ENCODE peak calls at places on chromosomes 12 and 14, in seven cellular contexts. N is lung; Z is HAP-1; T is psoas muscle; Q is ovary; G is stomach; D is CD4-positive, CD25-positive, alpha-beta regulatory T cell. R is an unnamed sample.

GRCh38 chr12:65941388-65941787 is 117.1 kb downstream of the HMGA2 start:
- DNase-seq in D (no peak), T (no peak), Q (no peak), Z (no peak), G (no peak), N (no peak), R (no peak)

GRCh38 chr12:122126713-122127597 is 47.1 kb downstream of the IL31 start:
- DNase-seq in Z (no peak), N (no peak), D (no peak), T (no peak), Q (no peak), G (peak; percentile 40), R (no peak)

GRCh38 chr12:27101290-27101689 is 18.9 kb upstream of the C12orf71 start:
- DNase-seq in G (no peak), D (no peak), T (no peak), N (no peak), Q (no peak), Z (no peak), R (no peak)

GRCh38 chr14:92902726-92903125 is 20.2 kb upstream of the CHGA start:
- DNase-seq in N (no peak), D (no peak), G (no peak), T (no peak), Q (no peak), Z (no peak), R (no peak)

GRCh38 chr12:94818970-94819369 is 168.6 kb upstream of the TMCC3 start:
- DNase-seq in N (no peak), T (no peak), Q (no peak), G (no peak), Z (no peak), D (no peak), R (no peak)

GRCh38 chr12:26239508-26240328 is 44.3 kb downstream of the SSPN start:
- DNase-seq in G (no peak), N (no peak), Z (no peak), T (peak; percentile 84), D (no peak), Q (peak; percentile 84), R (no peak)

GRCh38 chr12:57103856-57104255 is 7.3 kb downstream of the STAT6 start:
- DNase-seq in Z (no peak), Q (no peak), T (no peak), G (no peak), N (no peak), D (no peak), R (no peak)

GRCh38 chr12:9039397-9039977 is 50.1 kb downstream of the KLRG1 start:
- DNase-seq in N (no peak), Q (no peak), D (peak; percentile 69), T (no peak), Z (peak; percentile 18), G (no peak), R (peak; percentile 55)

GRCh38 chr12:39931231-39931630 is 174.7 kb downstream of the SLC2A13 start:
- DNase-seq in T (no peak), G (no peak), N (no peak), D (no peak), Z (no peak), Q (no peak), R (no peak)

GRCh38 chr14:100530270-100531072 is 56.7 kb downstream of the BEGAIN start:
- DNase-seq in Q (no peak), Z (no peak), T (no peak), D (no peak), G (no peak), N (peak; percentile 28), R (no peak)

GRCh38 chr14:104924421-104925213 is at the start of gene PLD4:
- DNase-seq in G (no peak), D (no peak), T (no peak), N (no peak), Q (no peak), Z (no peak), R (no peak)

GRCh38 chr14:66677780-66678179 is 169.8 kb downstream of the GPHN start:
- DNase-seq in Q (no peak), T (no peak), G (no peak), N (no peak), Z (no peak), D (no peak), R (no peak)

GRCh38 chr12:65637774-65638173 is 186.5 kb upstream of the HMGA2 start:
- DNase-seq in N (no peak), T (no peak), Z (no peak), G (no peak), D (no peak), Q (no peak), R (no peak)

GRCh38 chr12:31120392-31121008 is 46.8 kb downstream of the DDX11 start:
- DNase-seq in Z (no peak), N (no peak), T (no peak), G (no peak), D (no peak), Q (no peak), R (no peak)

GRCh38 chr14:50812856-50813543 is 18.0 kb downstream of the NIN start:
- DNase-seq in T (no peak), Q (no peak), D (no peak), N (no peak), Z (peak; percentile 75), G (no peak), R (no peak)

GRCh38 chr12:30026621-30027234 is 243.0 kb upstream of the TMTC1 start:
- DNase-seq in D (no peak), T (no peak), Q (no peak), G (no peak), N (no peak), Z (no peak), R (no peak)

GRCh38 chr12:79300199-79300568 is 390.6 kb downstream of the PAWR start:
- DNase-seq in G (no peak), Q (no peak), T (no peak), N (no peak), D (no peak), Z (no peak), R (peak; percentile 66)

GRCh38 chr14:100904307-100905019 is 941 bp upstream of the RTL1 start:
- DNase-seq in Q (peak; percentile 48), N (peak; percentile 16), T (no peak), Z (peak; percentile 61), D (no peak), G (no peak), R (peak; percentile 35)

GRCh38 chr12:116922194-116922897 is 11.6 kb downstream of the FBXW8 start:
- DNase-seq in N (no peak), G (no peak), T (no peak), D (peak; percentile 21), Q (no peak), Z (no peak), R (no peak)

GRCh38 chr12:132430838-132431826 is 58.8 kb upstream of the FBRSL1 start:
- DNase-seq in Z (no peak), T (no peak), Q (no peak), D (no peak), N (no peak), G (no peak), R (peak; percentile 71)

GRCh38 chr12:96219700-96220206 is 25.6 kb downstream of the ELK3 start:
- DNase-seq in D (no peak), Z (no peak), G (no peak), Q (no peak), T (no peak), N (peak; percentile 87), R (peak; percentile 24)

GRCh38 chr12:39946361-39946948 is 159.4 kb downstream of the SLC2A13 start:
- DNase-seq in D (no peak), G (no peak), N (no peak), T (no peak), Z (peak; percentile 14), Q (no peak), R (no peak)

GRCh38 chr12:47798481-47798948 is 21.2 kb downstream of the HDAC7 start:
- DNase-seq in N (no peak), Z (no peak), T (no peak), Q (no peak), D (no peak), G (no peak), R (no peak)
- H3K36me3 ChIP-seq in N (peaks cover 52% of the 10 kb centered on the region), Z (peaks cover 11% of the 10 kb centered on the region), T (no peaks in the 10 kb centered on the region), Q (no peaks in the 10 kb centered on the region), D (peaks cover 57% of the 10 kb centered on the region), G (peaks cover 74% of the 10 kb centered on the region), R (peaks cover 5% of the 10 kb centered on the region)

GRCh38 chr14:73774244-73774575 is 60.0 kb upstream of the PNMA1 start:
- DNase-seq in Q (no peak), T (no peak), D (no peak), G (no peak), Z (no peak), N (no peak), R (no peak)

GRCh38 chr14:73775339-73776193 is 61.4 kb upstream of the PNMA1 start:
- DNase-seq in G (no peak), Z (no peak), D (no peak), N (no peak), T (no peak), Q (no peak), R (no peak)

GRCh38 chr14:73771848-73772705 is 57.9 kb upstream of the PNMA1 start:
- DNase-seq in N (no peak), Z (no peak), D (peak; percentile 57), G (peak; percentile 86), Q (peak; percentile 85), T (peak; percentile 50), R (peak; percentile 91)

GRCh38 chr14:73774671-73775070 is 60.5 kb upstream of the PNMA1 start:
- DNase-seq in G (no peak), T (no peak), Q (no peak), N (no peak), Z (no peak), D (no peak), R (no peak)

GRCh38 chr14:73773441-73774243 is 59.5 kb upstream of the PNMA1 start:
- DNase-seq in G (no peak), Z (no peak), Q (no peak), T (no peak), N (no peak), D (no peak), R (no peak)
- H3K4me1 ChIP-seq in G (peaks cover 65% of the 10 kb centered on the region), Z (no peaks in the 10 kb centered on the region), Q (peaks cover 38% of the 10 kb centered on the region), T (peaks cover 77% of the 10 kb centered on the region), N (peaks cover 24% of the 10 kb centered on the region), D (peaks cover 65% of the 10 kb centered on the region), R (peaks cover 30% of the 10 kb centered on the region)

DNA sequence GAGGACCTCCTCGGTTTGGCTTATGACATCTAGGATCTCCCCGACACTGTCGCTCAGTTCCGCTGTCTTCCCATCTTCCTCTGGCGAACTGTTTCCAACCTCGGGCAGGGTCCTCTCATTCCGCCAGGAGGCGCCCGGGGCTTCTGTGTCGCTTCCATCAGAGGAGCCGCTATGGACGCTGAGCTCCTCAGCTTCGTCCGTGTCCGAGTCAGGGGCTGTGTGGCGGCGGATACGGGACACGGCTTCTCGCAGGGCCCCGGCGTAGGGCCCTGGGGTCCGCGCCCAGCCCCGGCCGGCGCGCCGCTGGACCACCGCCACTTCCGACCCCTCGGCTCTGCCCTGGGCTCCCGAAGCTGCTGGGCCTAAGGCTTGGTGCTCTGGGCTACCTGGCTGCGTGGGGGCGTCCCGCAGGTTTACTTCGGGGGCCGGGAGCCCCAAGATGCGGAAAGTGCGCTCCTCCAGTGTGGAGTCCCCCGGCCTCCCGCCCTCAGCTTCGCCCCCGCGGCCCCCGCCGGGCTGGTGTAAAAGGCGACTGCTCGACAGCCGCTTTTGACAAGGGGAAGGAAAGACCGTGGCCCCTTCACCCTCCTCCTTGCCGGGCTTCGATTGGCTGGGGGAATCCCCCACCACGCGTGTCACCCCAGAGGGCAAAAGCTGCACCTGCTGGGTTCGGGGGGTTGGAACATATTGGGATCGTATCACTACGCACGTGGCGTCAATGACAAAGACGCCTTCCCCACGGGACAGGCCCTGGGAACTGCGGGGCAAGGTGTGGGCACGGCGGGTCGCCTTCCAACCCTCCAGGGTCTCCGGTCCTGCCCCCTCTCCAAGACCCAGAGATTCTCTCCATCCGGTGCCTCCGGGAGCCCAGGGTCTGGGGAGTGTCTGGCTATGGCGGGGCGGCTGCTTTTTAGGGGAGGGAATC is 2.1 kb downstream of the DDN start:
- DNase-seq in N (peak; percentile 77), D (peak; percentile 52), G (peak; percentile 81), T (peak; percentile 82), Q (peak; percentile 52), Z (peak; percentile 87), R (peak; percentile 86)
- H3K27me3 ChIP-seq in N (peaks cover 6% of the 10 kb centered on the region), D (peaks cover 31% of the 10 kb centered on the region), G (peaks cover 94% of the 10 kb centered on the region), T (no peaks in the 10 kb centered on the region), Q (no peaks in the 10 kb centered on the region), Z (no peaks in the 10 kb centered on the region), R (no peaks in the 10 kb centered on the region)

GRCh38 chr12:113189361-113189760 is 3.8 kb downstream of the RITA1 start:
- DNase-seq in Z (no peak), T (no peak), Q (no peak), G (no peak), D (no peak), N (peak; percentile 53), R (no peak)
- H3K36me3 ChIP-seq in Z (peaks cover 31% of the 10 kb centered on the region), T (peaks cover 4% of the 10 kb centered on the region), Q (no peaks in the 10 kb centered on the region), G (peaks cover 41% of the 10 kb centered on the region), D (peaks cover 18% of the 10 kb centered on the region), N (peaks cover 17% of the 10 kb centered on the region), R (peaks cover 5% of the 10 kb centered on the region)

R was measured in Caco-2.